ENCODE peak calls at places on chromosome 14, in eight cellular contexts. T is kidney, R is PC-3, U is BE2C, A is choroid plexus epithelial cell, J is left ventricle myocardium inferior, M is brain microvascular endothelial cell, K is GM06990. Z is an unnamed sample.

GRCh38 chr14:100773331-100774163 is 46.9 kb downstream of the DLK1 start:
- DNase-seq in U (no peak), J (no peak), M (no peak), R (no peak), A (no peak), T (peak), K (no peak), Z (no peak)

GRCh38 chr14:85607571-85608219 is 77.8 kb downstream of the FLRT2 start:
- DNase-seq in J (no peak), A (peak), M (peak), K (no peak), R (peak), U (no peak), T (no peak), Z (peak)

GRCh38 chr14:52325126-52325525 is 11.0 kb downstream of the PTGER2 start:
- DNase-seq in U (no peak), T (no peak), R (peak), J (no peak), K (peak), M (no peak), A (peak), Z (no peak)

GRCh38 chr14:93007225-93007997 is 84.5 kb downstream of the CHGA start:
- DNase-seq in A (peak), J (no peak), M (peak), T (peak), U (no peak), R (peak), K (no peak), Z (peak)

GRCh38 chr14:21024668-21025373 is at the start of gene NDRG2:
- DNase-seq in A (peak), M (no peak), T (peak), J (peak), R (no peak), U (peak), K (peak), Z (peak)

GRCh38 chr14:61628192-61628591 is 67.1 kb upstream of the HIF1A start:
- DNase-seq in T (no peak), A (no peak), J (no peak), U (no peak), R (no peak), K (no peak), M (no peak), Z (no peak)

GRCh38 chr14:64721391-64721791 is 17.2 kb downstream of the PLEKHG3 start:
- DNase-seq in J (no peak), M (no peak), T (no peak), K (no peak), U (no peak), A (peak), R (no peak), Z (peak)

GRCh38 chr14:93023802-93024434 is 91.8 kb downstream of the ITPK1 start:
- DNase-seq in K (no peak), A (no peak), M (no peak), T (no peak), J (no peak), U (no peak), R (no peak), Z (no peak)

GRCh38 chr14:51479584-51480305 is 172.0 kb upstream of the FRMD6 start:
- DNase-seq in T (no peak), U (no peak), R (peak), A (peak), J (peak), K (no peak), M (no peak), Z (peak)

DNA sequence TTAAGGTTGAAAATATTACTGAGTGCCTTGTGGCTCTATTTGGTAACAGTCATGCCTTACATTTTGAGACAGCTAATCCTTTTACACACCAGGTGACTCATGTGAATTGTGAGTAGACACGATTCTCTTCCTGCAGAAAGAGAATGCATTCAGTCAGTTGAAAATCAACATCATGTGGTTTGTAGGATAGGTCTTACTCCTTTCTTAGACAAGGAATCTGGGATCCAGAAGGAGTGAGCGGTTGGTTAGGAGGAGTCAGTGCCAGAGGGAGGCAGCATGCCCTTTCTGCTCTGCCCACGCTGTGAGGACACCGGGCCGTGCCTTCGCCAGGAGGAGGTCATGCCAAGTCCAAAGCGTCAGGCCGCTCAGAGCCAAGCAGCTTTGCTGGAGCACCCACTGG is 47.6 kb downstream of the TRAF3 start:
- DNase-seq in J (peak), U (no peak), R (peak), A (peak), K (no peak), T (no peak), M (peak), Z (peak)
- TF ChIP-seq CTCF in J (peak), U (no peak), R (no peak), A (no peak), K (no peak), T (no peak), M (no peak), Z (no peak)

GRCh38 chr14:73741876-73742519 is 27.8 kb upstream of the PNMA1 start:
- DNase-seq in K (no peak), M (no peak), R (no peak), A (no peak), J (no peak), T (peak), U (no peak), Z (no peak)
- H3K4me3 ChIP-seq in K (peak), M (peak), R (peak), A (no peak), J (peak), T (peak), U (peak), Z (peak)

DNA sequence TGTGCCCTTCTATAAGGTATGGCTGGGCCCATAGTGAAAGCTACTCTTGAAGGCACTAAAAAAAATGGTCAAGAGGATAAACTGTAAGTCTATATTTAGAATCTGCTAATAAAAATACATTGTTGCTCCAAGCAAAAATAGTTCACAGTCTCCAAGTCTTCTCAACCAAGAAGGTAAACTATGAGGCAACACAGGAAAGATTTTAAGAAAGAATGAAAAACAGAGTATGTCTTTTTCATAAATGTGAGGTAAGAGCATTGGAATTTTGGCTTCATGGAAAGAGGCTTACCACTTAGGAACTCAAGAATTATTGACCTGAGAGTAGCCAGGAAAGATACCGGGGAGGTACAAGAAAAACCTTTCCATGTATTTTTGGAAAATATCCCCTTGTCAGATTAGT is 238.2 kb downstream of the FOXN3 start:
- DNase-seq in R (peak), T (no peak), M (no peak), J (no peak), K (no peak), A (peak), U (no peak), Z (no peak)
- TF ChIP-seq CTCF in R (no peak), T (no peak), M (no peak), J (no peak), K (no peak), A (no peak), U (no peak), Z (no peak)

GRCh38 chr14:35342160-35343010 is 50.2 kb downstream of the PSMA6 start:
- DNase-seq in J (peak), T (no peak), M (no peak), U (no peak), A (no peak), R (no peak), K (no peak), Z (peak)
- H3K4me3 ChIP-seq in J (peak), T (no peak), M (no peak), U (no peak), A (no peak), R (no peak), K (no peak), Z (no peak)

DNA sequence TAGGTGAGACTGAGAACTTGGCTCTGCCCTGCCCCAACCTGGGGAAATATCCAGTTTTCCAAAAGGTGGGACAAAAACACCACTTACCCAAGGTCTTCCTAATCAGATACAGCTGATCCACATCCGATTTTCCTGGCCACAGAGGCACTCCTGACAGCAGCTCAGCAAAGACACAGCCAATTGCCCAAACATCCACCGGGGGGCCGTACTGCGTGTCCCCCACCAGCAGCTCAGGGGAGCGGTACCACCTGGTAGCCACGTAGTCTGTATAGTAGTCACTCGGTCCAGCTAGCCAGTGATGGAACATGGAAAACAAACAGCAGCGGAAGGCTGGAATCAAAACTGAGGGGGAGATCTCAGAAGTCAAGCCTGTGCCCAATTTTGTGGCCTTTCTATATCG is 28.8 kb downstream of the DMAC2L start:
- DNase-seq in K (no peak), R (no peak), A (no peak), M (no peak), J (no peak), T (no peak), U (peak), Z (no peak)
- TF ChIP-seq CTCF in K (no peak), R (peak), A (peak), M (peak), J (no peak), T (no peak), U (peak), Z (no peak)

GRCh38 chr14:34250959-34251358 is 211.1 kb downstream of the SPTSSA start:
- DNase-seq in A (no peak), M (no peak), J (no peak), U (no peak), T (no peak), K (no peak), R (no peak), Z (no peak)
- H3K4me3 ChIP-seq in A (no peak), M (no peak), J (no peak), U (no peak), T (no peak), K (no peak), R (no peak), Z (no peak)

DNA sequence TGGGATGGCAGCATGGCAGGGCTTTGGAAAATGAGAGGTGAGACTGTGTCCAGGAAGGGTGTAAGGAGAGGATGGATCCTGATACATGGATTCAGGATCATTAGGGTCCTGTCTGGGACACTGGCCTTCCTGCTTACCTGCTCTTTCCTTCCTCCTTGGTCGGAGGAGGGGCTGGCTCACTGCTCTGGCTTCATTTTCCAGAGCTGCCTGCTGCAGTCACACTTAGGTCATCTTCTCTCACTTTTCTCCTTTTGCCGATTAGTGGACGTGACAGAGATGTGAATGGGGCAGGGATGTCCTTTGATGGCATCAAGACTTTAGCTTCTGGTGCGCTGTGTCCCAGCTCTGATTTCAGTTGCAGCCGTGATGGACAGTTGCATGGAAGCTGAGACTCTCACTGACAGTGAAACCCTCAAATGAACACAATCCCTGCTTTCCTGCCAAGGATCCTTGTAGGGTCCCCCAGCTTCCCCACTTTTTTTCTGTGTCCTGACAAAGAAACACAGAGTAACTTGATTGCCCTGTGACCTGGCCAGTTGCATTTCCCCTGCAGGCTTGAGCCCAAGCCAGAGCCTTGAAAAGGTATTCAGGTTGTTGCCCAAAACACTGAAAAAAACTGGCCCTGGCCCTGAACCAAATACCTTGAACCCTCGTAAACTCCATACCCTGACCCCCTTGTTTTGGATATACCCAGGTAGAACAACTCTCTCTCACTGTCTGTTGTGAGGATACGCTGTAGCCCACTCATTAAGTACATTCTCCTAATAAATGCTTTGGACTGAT is 756 bp upstream of the CIDEB start:
- DNase-seq in M (no peak), T (no peak), U (no peak), J (no peak), A (no peak), R (no peak), K (no peak), Z (no peak)
- TF ChIP-seq CTCF in M (no peak), T (no peak), U (no peak), J (peak), A (no peak), R (no peak), K (no peak), Z (no peak)